ENCODE peak calls at places on chromosomes 11 and 22, in six cellular contexts. S, F, C, E, O and P are unnamed samples.

GRCh38 chr11:112042961-112043304 is 17.7 kb downstream of the DLAT start:
- DNase-seq in O (no peak), C (no peak), E (no peak), F (no peak), S (no peak), P (no peak)

GRCh38 chr11:47607380-47607779 is 13.2 kb upstream of the C1QTNF4 start:
- DNase-seq in F (no peak), C (no peak), O (no peak), S (no peak), E (no peak), P (no peak)

GRCh38 chr11:90113541-90113940 is 20.9 kb upstream of the NAALAD2 start:
- DNase-seq in E (no peak), O (no peak), S (no peak), C (no peak), F (no peak), P (no peak)

GRCh38 chr11:116647305-116648080 is 125.3 kb downstream of the BUD13 start:
- DNase-seq in C (no peak), F (no peak), O (no peak), E (no peak), S (no peak), P (no peak)

GRCh38 chr11:126046796-126047195 is 15.9 kb downstream of the CDON start:
- DNase-seq in F (no peak), O (no peak), E (no peak), C (no peak), S (no peak), P (no peak)

GRCh38 chr22:35217541-35217940 is 39.8 kb upstream of the HMGXB4 start:
- DNase-seq in C (no peak), E (no peak), F (no peak), S (no peak), O (no peak), P (no peak)

GRCh38 chr22:23519442-23520177 is 60.5 kb downstream of the IGLL1 start:
- DNase-seq in S (no peak), C (no peak), E (no peak), O (no peak), F (no peak), P (no peak)

GRCh38 chr22:50139843-50140415 is 30.6 kb upstream of the PANX2 start:
- DNase-seq in O (peak), F (no peak), E (no peak), C (no peak), S (no peak), P (no peak)

GRCh38 chr11:119615003-119615878 is 113.8 kb downstream of the NECTIN1 start:
- DNase-seq in F (no peak), C (no peak), E (peak), O (peak), S (no peak), P (no peak)

GRCh38 chr22:29152045-29152380 is 53.7 kb upstream of the EMID1 start:
- DNase-seq in E (no peak), S (no peak), O (no peak), C (no peak), F (no peak), P (no peak)

GRCh38 chr11:120385110-120385509 is 48.9 kb downstream of the ARHGEF12 start:
- DNase-seq in E (no peak), S (no peak), C (no peak), O (no peak), F (peak), P (no peak)

GRCh38 chr11:20080032-20080685 is 80.1 kb downstream of the DBX1 start:
- DNase-seq in C (no peak), E (peak), O (no peak), F (peak), S (no peak), P (no peak)

GRCh38 chr22:41775976-41776375 is 24.5 kb upstream of the CCDC134 start:
- DNase-seq in O (no peak), E (no peak), C (no peak), F (no peak), S (no peak), P (no peak)

GRCh38 chr22:29370556-29370955 is 17.8 kb downstream of the AP1B1 start:
- DNase-seq in F (no peak), E (no peak), S (no peak), O (no peak), C (peak), P (no peak)

GRCh38 chr22:46990937-46991520 is 228.6 kb downstream of the TBC1D22A start:
- DNase-seq in O (no peak), C (no peak), F (no peak), E (no peak), S (no peak), P (no peak)

GRCh38 chr11:116613201-116613910 is 159.4 kb downstream of the BUD13 start:
- DNase-seq in C (no peak), E (no peak), S (no peak), F (no peak), O (no peak), P (no peak)

GRCh38 chr11:76610871-76611475 is 59.6 kb downstream of the LRRC32 start:
- DNase-seq in O (no peak), S (no peak), F (no peak), E (no peak), C (peak), P (no peak)

GRCh38 chr11:38814670-38815069 is 2216.6 kb upstream of the RAG2 start:
- DNase-seq in O (no peak), E (no peak), F (no peak), S (no peak), C (no peak), P (no peak)

GRCh38 chr22:29309332-29310064 is 3.0 kb downstream of the GAS2L1 start:
- DNase-seq in C (no peak), S (peak), O (no peak), E (no peak), F (peak), P (peak)

GRCh38 chr22:39446239-39446721 is 10.5 kb upstream of the MGAT3 start:
- DNase-seq in F (peak), O (no peak), S (peak), E (peak), C (peak), P (peak)

GRCh38 chr11:114011443-114011842 is 36.5 kb downstream of the HTR3A start:
- DNase-seq in C (no peak), O (no peak), F (no peak), E (no peak), S (no peak), P (no peak)

GRCh38 chr11:100929377-100929776 is 200.2 kb downstream of the PGR start:
- DNase-seq in F (no peak), C (no peak), S (no peak), E (no peak), O (no peak), P (no peak)

GRCh38 chr11:4884341-4884740 is 2.6 kb downstream of the OR51T1 start:
- DNase-seq in C (no peak), E (no peak), O (no peak), F (no peak), S (no peak), P (no peak)

GRCh38 chr22:16917144-16918003 is 90.6 kb downstream of the GAB4 start:
- DNase-seq in O (peak), F (peak), C (peak), S (peak), E (peak), P (peak)

GRCh38 chr11:118045191-118045590 is 31.7 kb upstream of the TMPRSS4 start:
- DNase-seq in O (no peak), S (no peak), E (no peak), C (no peak), F (no peak), P (no peak)

GRCh38 chr22:31629741-31630184 is 32.3 kb downstream of the PISD start:
- DNase-seq in O (no peak), F (no peak), S (no peak), E (no peak), C (no peak), P (no peak)

GRCh38 chr11:93532285-93532789 is 10.9 kb downstream of the SMCO4 start:
- DNase-seq in E (no peak), F (no peak), S (no peak), O (no peak), C (no peak), P (no peak)

GRCh38 chr22:20213833-20214708 is 54.0 kb downstream of the RTN4R start:
- DNase-seq in C (no peak), O (no peak), S (no peak), E (no peak), F (no peak), P (no peak)

GRCh38 chr22:32904044-32904443 is 102.5 kb downstream of the TIMP3 start:
- DNase-seq in C (no peak), O (peak), E (no peak), F (peak), S (no peak), P (no peak)

GRCh38 chr11:68976563-68976962 is 4.2 kb downstream of the MRGPRD start:
- DNase-seq in S (no peak), F (no peak), E (no peak), O (no peak), C (no peak), P (no peak)

GRCh38 chr11:73894725-73895335 is 18.0 kb downstream of the PAAF1 start:
- DNase-seq in E (no peak), C (no peak), S (no peak), O (no peak), F (no peak), P (no peak)

GRCh38 chr11:110896358-110896757 is 184.1 kb upstream of the ARHGAP20 start:
- DNase-seq in E (no peak), S (no peak), F (no peak), C (no peak), O (no peak), P (no peak)

GRCh38 chr11:111428113-111428876 is 49.2 kb upstream of the POU2AF1 start:
- DNase-seq in E (no peak), C (no peak), S (no peak), F (no peak), O (no peak), P (no peak)

GRCh38 chr22:24695958-24696511 is 78.5 kb downstream of the PIWIL3 start:
- DNase-seq in C (peak), O (no peak), S (no peak), F (peak), E (no peak), P (no peak)

GRCh38 chr11:41119484-41119883 is 340.0 kb downstream of the LRRC4C start:
- DNase-seq in E (no peak), O (no peak), C (no peak), S (no peak), F (no peak), P (no peak)

GRCh38 chr11:41116970-41117369 is 342.5 kb downstream of the LRRC4C start:
- DNase-seq in F (no peak), E (no peak), S (no peak), O (no peak), C (peak), P (no peak)

GRCh38 chr11:41118521-41118920 is 340.9 kb downstream of the LRRC4C start:
- DNase-seq in F (no peak), E (no peak), C (no peak), S (no peak), O (no peak), P (no peak)

DNA sequence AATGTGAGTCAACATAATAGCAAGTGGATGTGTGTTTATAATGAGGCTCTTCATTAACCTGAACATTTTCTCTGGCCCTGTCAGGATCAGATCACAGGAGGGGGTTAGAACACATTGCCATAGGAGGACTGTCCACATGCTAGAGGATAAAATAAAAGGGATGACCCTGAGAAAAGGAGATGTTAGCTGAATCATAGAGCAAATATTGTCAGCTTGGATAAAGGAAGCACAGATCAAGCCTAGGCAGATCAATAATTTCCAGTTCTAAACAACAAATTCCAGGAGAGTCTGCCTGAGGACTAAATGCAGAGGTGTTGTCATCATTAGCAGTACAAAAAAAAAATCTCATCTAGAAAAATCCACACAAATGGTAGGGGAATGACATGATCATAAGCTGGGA is 337.9 kb downstream of the LRRC4C start:
- DNase-seq in F (no peak), C (no peak), S (no peak), O (peak), E (no peak), P (no peak)
- TF ChIP-seq TAF1 in F (no peak), C (no peak), S (no peak), O (no peak), E (no peak), P (no peak)

DNA sequence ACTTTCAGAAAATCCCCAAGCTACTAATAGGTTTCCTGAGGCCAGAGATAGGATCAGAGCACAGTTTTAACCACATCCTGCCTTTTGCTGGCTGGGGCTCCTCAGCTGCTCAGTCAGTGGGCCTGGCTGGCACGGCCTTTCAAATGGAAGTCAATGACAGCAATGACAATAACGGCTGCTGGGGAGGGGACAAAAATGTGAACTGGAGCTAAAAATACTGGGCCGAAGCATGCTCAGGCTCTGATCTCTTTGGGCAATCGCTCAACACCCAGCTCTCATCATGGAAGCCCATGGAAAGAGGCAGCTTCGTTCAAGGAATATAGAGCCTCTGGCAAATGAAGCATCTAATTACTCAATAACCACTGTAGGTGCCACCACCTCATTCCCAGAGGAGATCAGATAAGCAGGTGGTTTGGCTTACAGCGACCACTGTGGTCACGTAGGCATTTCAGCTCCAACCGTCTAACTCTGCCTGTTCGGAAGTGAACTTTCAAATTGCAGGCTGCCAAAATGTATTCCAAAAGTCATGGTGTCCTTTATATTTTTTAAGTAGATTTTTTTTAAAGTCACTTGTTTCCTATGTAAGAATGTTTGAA is 14.3 kb downstream of the WT1 start:
- DNase-seq in S (no peak), O (no peak), E (peak), F (peak), C (no peak), P (no peak)
- TF ChIP-seq POLR2A in S (no peak), O (no peak), E (no peak), F (peak), C (no peak), P (no peak)

GRCh38 chr11:57649826-57650738 is at the start of gene YPEL4:
- DNase-seq in O (no peak), F (peak), S (no peak), C (peak), E (no peak), P (no peak)
- TF ChIP-seq TAF1 in O (no peak), F (no peak), S (no peak), C (no peak), E (no peak), P (no peak)

GRCh38 chr11:107496011-107496410 is 38.4 kb upstream of the CWF19L2 start:
- DNase-seq in O (peak), C (no peak), S (no peak), F (no peak), E (no peak), P (no peak)

GRCh38 chr11:107490836-107491235 is 33.2 kb upstream of the CWF19L2 start:
- DNase-seq in F (no peak), S (no peak), O (no peak), E (no peak), C (no peak), P (no peak)

GRCh38 chr11:107493117-107493516 is 35.5 kb upstream of the CWF19L2 start:
- DNase-seq in S (no peak), F (no peak), C (no peak), E (no peak), O (no peak), P (no peak)

DNA sequence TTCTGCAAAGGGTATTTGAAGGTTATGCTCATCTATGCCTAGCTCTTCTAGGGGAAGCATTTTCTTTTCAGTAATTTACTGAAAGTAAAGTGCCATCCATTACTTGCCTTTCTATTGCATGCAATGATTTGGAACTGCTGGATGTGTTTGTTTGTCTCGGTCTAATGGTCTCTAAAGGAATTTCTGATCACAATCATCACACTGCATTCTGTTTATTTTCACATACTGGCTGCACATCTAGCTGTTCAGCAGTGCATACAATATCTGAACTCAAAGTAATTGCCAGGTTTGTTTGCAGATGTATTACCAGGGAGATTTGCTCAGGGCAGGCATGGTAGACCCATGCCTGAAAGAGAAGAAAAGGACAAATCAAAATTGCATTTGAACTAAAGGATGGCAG is 36.4 kb upstream of the CWF19L2 start:
- DNase-seq in C (no peak), S (no peak), E (no peak), F (no peak), O (no peak), P (no peak)
- TF ChIP-seq POLR2A in C (no peak), S (no peak), E (no peak), F (no peak), O (no peak), P (no peak)